ENCODE peak calls at places on chromosomes 2 and 18, in seven cellular contexts. Q is lower lobe of right lung, K is HCT116, W is glutamatergic neuron, R is posterior vena cava, P is left ventricle myocardium superior, D is amniotic stem cell. A is an unnamed sample.

GRCh38 chr2:46615555-46616487 is 136.5 kb downstream of the TMEM247 start:
- DNase-seq in Q (no peak), K (no peak), W (no peak), R (no peak), P (no peak), D (no peak), A (no peak)

GRCh38 chr2:29113891-29114321 is 1.3 kb upstream of the CLIP4 start:
- DNase-seq in Q (peak), K (peak), W (no peak), R (peak), P (peak), D (peak), A (no peak)

GRCh38 chr18:79547413-79548076 is 132.1 kb upstream of the CTDP1 start:
- DNase-seq in Q (no peak), K (no peak), W (peak), R (peak), P (no peak), D (no peak), A (no peak)

GRCh38 chr2:120243211-120243610 is 9.4 kb upstream of the RALB start:
- DNase-seq in Q (no peak), K (no peak), W (no peak), R (peak), P (no peak), D (peak), A (no peak)

GRCh38 chr2:111121028-111121872 is 536 bp downstream of the BCL2L11 start:
- DNase-seq in Q (peak), K (no peak), W (peak), R (peak), P (peak), D (no peak), A (no peak)

GRCh38 chr18:36366994-36367839 is 69.7 kb downstream of the FHOD3 start:
- DNase-seq in Q (no peak), K (no peak), W (peak), R (peak), P (peak), D (no peak), A (no peak)

GRCh38 chr18:11419336-11419735 is 190.1 kb upstream of the SLC35G4 start:
- DNase-seq in Q (no peak), K (no peak), W (no peak), R (no peak), P (no peak), D (no peak), A (no peak)

GRCh38 chr2:149561309-149561926 is 26.2 kb downstream of the MMADHC start:
- DNase-seq in Q (no peak), K (no peak), W (no peak), R (no peak), P (no peak), D (no peak), A (no peak)

GRCh38 chr2:67625671-67626070 is 228.5 kb downstream of the ETAA1 start:
- DNase-seq in Q (no peak), K (no peak), W (no peak), R (no peak), P (no peak), D (no peak), A (no peak)

GRCh38 chr2:30645081-30645744 is 162.0 kb downstream of the CAPN13 start:
- DNase-seq in Q (no peak), K (no peak), W (no peak), R (no peak), P (no peak), D (no peak), A (no peak)

GRCh38 chr18:62690416-62690815 is 24.9 kb upstream of the PHLPP1 start:
- DNase-seq in Q (no peak), K (no peak), W (no peak), R (no peak), P (no peak), D (no peak), A (no peak)